ENCODE peak calls at places on chromosomes 6 and 20, in five cellular contexts. R is GM12865, N is WTC11, L is MCF 10A, O is coronary artery. M is an unnamed sample.

GRCh38 chr6:149065658-149066556 is 251.6 kb upstream of the TAB2 start:
- DNase-seq in O (no peak), N (no peak), L (no peak), R (peak), M (peak)

GRCh38 chr20:46131396-46131795 is 13.3 kb downstream of the CD40 start:
- DNase-seq in R (no peak), O (no peak), N (no peak), L (no peak), M (no peak)

GRCh38 chr6:125984311-125984710 is 2.0 kb upstream of the TRMT11 start:
- DNase-seq in R (no peak), L (no peak), O (no peak), N (no peak), M (no peak)

GRCh38 chr6:169654590-169655391 is 47.0 kb downstream of the WDR27 start:
- DNase-seq in O (no peak), L (peak), N (peak), R (peak), M (peak)

GRCh38 chr6:45170309-45170708 is 157.8 kb upstream of the RUNX2 start:
- DNase-seq in O (no peak), L (no peak), N (no peak), R (no peak), M (no peak)

GRCh38 chr20:21513881-21514540 is at the start of gene NKX2-2:
- DNase-seq in R (no peak), N (peak), O (peak), L (no peak), M (peak)

GRCh38 chr6:113414511-113414910 is 442.6 kb upstream of the MARCKS start:
- DNase-seq in N (no peak), O (no peak), R (peak), L (peak), M (no peak)

GRCh38 chr20:51628533-51629398 is 86.2 kb upstream of the NFATC2 start:
- DNase-seq in N (no peak), O (no peak), R (no peak), L (no peak), M (no peak)

GRCh38 chr6:119273799-119274595 is 75.6 kb downstream of the MAN1A1 start:
- DNase-seq in R (no peak), N (no peak), L (peak), O (no peak), M (no peak)

GRCh38 chr20:43812216-43812615 is 85.4 kb upstream of the GTSF1L start:
- DNase-seq in R (no peak), O (no peak), N (no peak), L (no peak), M (no peak)

GRCh38 chr6:100999034-100999597 is 118.0 kb upstream of the ASCC3 start:
- DNase-seq in N (no peak), O (no peak), R (no peak), L (no peak), M (no peak)

GRCh38 chr6:135298455-135298854 is 117.3 kb downstream of the MYB start:
- DNase-seq in L (no peak), R (no peak), N (no peak), O (no peak), M (no peak)

GRCh38 chr20:33864324-33864963 is 53.3 kb downstream of the CHMP4B start:
- DNase-seq in O (no peak), R (no peak), N (no peak), L (no peak), M (no peak)

GRCh38 chr6:34792605-34793500 is 970 bp downstream of the BLTP3A start:
- DNase-seq in N (peak), L (peak), O (no peak), R (peak), M (peak)

GRCh38 chr6:20911826-20912225 is 377.6 kb downstream of the CDKAL1 start:
- DNase-seq in O (no peak), L (no peak), N (no peak), R (no peak), M (no peak)

GRCh38 chr20:19909696-19910095 is 107.5 kb upstream of the NAA20 start:
- DNase-seq in N (no peak), L (peak), O (no peak), R (no peak), M (no peak)

GRCh38 chr6:147841749-147842148 is 333.3 kb downstream of the SAMD5 start:
- DNase-seq in R (no peak), O (no peak), N (no peak), L (no peak), M (no peak)

GRCh38 chr20:12936020-12936419 is 72.8 kb upstream of the SPTLC3 start:
- DNase-seq in R (peak), L (no peak), N (peak), O (no peak), M (no peak)

GRCh38 chr20:10065154-10065833 is 30.5 kb downstream of the ANKEF1 start:
- DNase-seq in L (peak), O (no peak), R (no peak), N (no peak), M (no peak)

GRCh38 chr6:98324406-98324930 is 509.9 kb upstream of the POU3F2 start:
- DNase-seq in O (no peak), R (no peak), N (no peak), L (peak), M (no peak)

GRCh38 chr6:122020588-122021271 is 378.7 kb upstream of the HSF2 start:
- DNase-seq in L (no peak), R (no peak), N (no peak), O (no peak), M (peak)

GRCh38 chr6:90947184-90948064 is 360.6 kb upstream of the MAP3K7 start:
- DNase-seq in N (no peak), O (no peak), L (no peak), R (no peak), M (no peak)

GRCh38 chr20:23889775-23890187 is 10.2 kb upstream of the CST5 start:
- DNase-seq in R (peak), O (no peak), N (peak), L (peak), M (no peak)

GRCh38 chr6:20319520-20320357 is 81.9 kb upstream of the E2F3 start:
- DNase-seq in L (no peak), R (peak), O (no peak), N (no peak), M (peak)

GRCh38 chr20:48295445-48295903 is 510.2 kb upstream of the SULF2 start:
- DNase-seq in L (peak), R (no peak), N (no peak), O (no peak), M (no peak)

GRCh38 chr6:83815631-83816030 is 37.5 kb upstream of the RIPPLY2 start:
- DNase-seq in N (no peak), O (no peak), R (no peak), L (peak), M (no peak)

GRCh38 chr6:116268589-116269293 is 11.0 kb downstream of the TSPYL1 start:
- DNase-seq in L (peak), N (no peak), O (no peak), R (peak), M (peak)

GRCh38 chr6:152952866-152953509 is 29.9 kb downstream of the FBXO5 start:
- DNase-seq in N (no peak), L (peak), O (no peak), R (peak), M (peak)

GRCh38 chr6:128507337-128508310 is 12.8 kb downstream of the PTPRK start:
- DNase-seq in L (peak), N (no peak), O (no peak), R (no peak), M (no peak)

GRCh38 chr6:36699290-36699689 is 1.7 kb downstream of the RAB44 start:
- DNase-seq in R (no peak), O (peak), L (no peak), N (no peak), M (no peak)

GRCh38 chr6:4671587-4672115 is 104.6 kb upstream of the CDYL start:
- DNase-seq in R (no peak), L (no peak), N (no peak), O (no peak), M (no peak)

GRCh38 chr6:163343609-163344008 is 70.9 kb upstream of the QKI start:
- DNase-seq in N (no peak), L (no peak), O (no peak), R (no peak), M (no peak)

GRCh38 chr6:156949376-156949775 is 172.2 kb downstream of the ARID1B start:
- DNase-seq in L (peak), N (no peak), R (no peak), O (no peak), M (no peak)

GRCh38 chr6:133297657-133298056 is 56.5 kb downstream of the EYA4 start:
- DNase-seq in O (no peak), L (no peak), N (no peak), R (no peak), M (no peak)

GRCh38 chr6:35367646-35368037 is 25.3 kb downstream of the PPARD start:
- DNase-seq in N (no peak), O (no peak), R (no peak), L (no peak), M (no peak)

GRCh38 chr20:25076731-25077609 is 5.0 kb downstream of the VSX1 start:
- DNase-seq in L (peak), N (no peak), R (peak), O (peak), M (no peak)

DNA sequence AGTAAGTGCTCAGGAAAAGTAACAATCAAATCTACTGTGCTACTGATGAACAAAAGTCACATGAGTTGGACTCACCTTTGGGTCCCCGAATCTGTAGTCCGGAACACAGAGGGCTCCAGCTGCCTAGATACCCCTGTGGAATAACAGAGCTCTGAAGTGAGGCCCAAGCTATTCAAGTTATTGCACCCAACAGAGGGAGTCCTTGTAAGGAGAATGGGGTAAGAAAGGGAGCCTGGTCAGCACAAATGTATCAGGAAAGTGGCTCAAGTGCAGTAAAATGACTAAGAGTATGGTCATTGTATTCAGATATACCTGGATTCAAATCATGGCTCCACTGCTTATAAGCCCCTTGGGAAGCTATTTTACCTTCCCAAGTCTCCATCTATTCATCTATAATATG is 20.9 kb downstream of the EDN1 start:
- DNase-seq in R (no peak), L (peak), O (no peak), N (no peak), M (no peak)
- TF ChIP-seq CTCF in R (no peak), L (peak), O (no peak), N (no peak), M (no peak)

GRCh38 chr6:2482773-2483172 is 237.4 kb upstream of the GMDS start:
- DNase-seq in O (no peak), N (no peak), L (no peak), R (no peak), M (no peak)
- TF ChIP-seq CTCF in O (no peak), N (peak), L (no peak), R (no peak), M (no peak)

GRCh38 chr6:160254467-160255312 is 3.9 kb downstream of the SLC22A2 start:
- DNase-seq in O (no peak), R (no peak), L (peak), N (no peak), M (no peak)
- TF ChIP-seq CTCF in O (no peak), R (no peak), L (no peak), N (no peak), M (no peak)

DNA sequence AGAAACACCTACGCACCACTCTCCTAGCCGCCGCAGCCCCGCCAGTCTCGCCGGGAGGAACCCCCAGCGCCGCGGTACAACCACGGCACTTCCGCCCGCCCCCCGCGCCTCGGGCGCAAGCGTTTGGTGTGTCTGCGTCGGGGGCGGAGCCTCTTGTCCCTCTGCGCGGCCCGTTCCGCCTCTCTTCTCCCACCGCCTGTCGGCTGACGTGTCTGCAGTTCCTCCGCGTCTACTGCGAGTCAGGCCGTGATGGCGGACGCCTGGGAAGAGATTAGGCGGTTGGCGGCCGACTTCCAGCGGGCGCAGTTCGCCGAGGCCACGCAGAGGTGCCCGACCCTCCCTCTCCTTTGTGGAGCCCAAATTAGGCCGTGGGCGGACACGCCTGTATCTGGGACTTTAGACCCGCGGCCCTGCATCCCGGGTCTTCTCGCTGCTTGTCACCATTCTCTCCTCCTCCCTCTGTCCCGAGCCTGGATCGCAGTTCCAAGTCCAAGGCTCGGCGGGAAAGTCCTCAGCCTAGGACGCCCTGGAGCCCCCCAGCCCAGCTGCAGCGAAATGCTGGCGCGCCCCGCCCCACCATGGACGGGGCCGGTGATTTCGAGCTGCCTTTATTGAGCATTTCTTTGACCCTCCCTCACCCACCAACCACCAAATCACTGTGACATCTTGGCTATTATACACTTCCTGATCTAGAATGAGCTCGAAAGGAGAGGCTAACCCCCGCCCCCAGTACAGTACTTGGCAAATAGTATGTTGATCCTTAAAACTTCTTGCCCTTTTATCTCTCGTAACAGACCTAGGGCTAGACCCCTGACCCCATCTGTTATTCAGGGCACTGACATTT is at the start of gene UFL1:
- DNase-seq in R (peak), L (peak), N (peak), O (peak), M (peak)
- TF ChIP-seq CTCF in R (no peak), L (no peak), N (no peak), O (no peak), M (no peak)

DNA sequence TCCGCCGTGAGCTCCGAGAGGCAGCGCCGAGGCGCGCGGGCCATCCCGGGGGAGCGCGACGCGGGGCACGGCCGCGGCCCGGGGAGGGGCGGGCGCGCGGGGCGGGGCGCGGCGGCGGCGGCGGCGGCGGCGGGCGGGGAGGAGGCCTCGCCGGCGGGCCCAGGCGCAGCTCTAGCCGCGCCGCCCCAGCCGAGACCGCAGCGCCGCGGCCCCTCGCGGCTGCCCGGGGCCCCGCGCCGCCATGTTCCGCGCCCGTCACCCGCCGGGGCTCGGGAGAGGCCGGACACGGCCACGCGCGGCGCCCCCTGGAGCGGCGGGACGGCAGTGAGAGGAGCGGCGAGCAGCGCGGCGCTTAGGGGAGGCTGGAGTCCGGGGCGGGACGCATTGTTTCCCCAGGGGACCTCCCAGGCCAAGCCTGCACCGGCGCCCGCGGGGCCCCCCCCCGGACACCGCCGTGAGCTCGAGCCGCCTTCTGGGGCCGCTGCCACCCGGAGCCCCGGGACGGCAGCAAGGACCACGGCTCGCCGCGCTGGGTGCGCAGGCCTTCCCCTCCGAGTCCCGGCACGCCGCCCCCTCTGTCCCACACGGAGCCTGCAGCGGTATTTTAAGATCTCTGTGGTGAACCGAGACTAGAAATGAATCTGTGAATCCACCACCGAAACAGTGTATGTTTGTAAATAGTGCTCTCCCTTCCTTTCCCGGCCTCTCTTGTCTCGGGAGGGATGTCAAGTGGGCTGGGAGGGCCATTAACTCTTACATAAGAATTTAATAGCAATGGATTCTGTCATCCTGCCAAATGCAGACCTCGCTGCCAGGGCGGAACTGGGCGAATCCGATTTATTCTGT is at the start of gene KIF13A:
- DNase-seq in O (peak), N (peak), R (peak), L (peak), M (peak)
- TF ChIP-seq CTCF in O (no peak), N (no peak), R (peak), L (no peak), M (peak)

DNA sequence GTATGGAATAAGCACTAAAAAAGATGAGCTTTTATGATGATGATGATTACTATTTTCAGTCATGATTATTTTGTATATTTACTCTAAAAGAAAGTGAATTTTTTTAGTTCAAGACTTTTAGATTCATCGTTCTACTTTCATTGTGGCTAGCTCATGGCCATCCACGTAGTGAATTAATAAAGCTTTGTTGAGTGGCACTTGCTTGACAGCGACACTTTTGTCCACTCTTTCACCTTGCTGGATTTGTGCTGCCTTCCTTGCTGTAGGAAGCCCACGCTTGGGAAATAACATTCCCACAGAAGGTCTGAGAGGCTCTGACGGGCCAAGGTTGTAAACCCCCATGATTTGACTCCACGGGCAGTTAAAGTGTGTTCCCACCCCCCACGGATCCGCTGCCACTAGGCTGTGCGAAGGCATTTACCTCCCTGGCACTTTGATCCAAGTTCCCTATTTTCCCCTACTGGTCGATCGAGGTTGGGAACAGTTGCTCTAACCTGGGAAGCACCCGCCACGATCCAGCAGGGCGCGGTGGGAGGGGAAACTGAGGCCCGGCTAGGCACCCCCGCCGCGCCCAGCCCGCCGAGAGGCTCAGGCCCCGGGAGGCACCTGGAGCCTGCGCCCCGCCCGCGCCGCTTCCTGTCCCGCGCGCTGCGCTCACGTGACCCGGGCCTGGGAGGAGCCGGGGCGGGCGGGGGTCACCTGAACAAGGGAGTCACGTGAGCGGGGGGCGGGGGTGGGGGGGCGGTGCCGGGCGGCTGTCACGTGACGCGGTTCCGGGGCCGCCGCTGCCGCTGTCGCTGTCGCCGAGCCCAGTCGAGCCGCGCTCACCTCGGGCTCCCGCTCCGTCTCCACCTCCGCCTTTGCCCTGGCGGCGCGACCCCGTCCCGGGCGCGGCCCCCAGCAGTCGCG is at the start of gene IGF2R:
- DNase-seq in L (peak), R (peak), N (peak), O (peak), M (peak)
- TF ChIP-seq CTCF in L (peak), R (no peak), N (no peak), O (no peak), M (no peak)

M was measured in GM13976.